ENCODE peak calls at places on chromosome 12, in six cellular contexts. Q is mesothelial cell of epicardium; E is GOT3; J is bronchial epithelial cell; W is Karpas-422; A is activated CD8-positive, alpha-beta memory T cell treated with anti-CD3 and anti-CD28 coated beads for 4 hours. H is an unnamed sample.

GRCh38 chr12:132869551-132869950 is 17.9 kb downstream of the CHFR start:
- DNase-seq in Q (no peak), E (no peak), J (no peak), W (no peak), A (no peak), H (no peak)

GRCh38 chr12:14635776-14636175 is 60.6 kb downstream of the GUCY2C start:
- DNase-seq in Q (no peak), E (no peak), J (peak; percentile 63), W (no peak), A (no peak), H (no peak)

GRCh38 chr12:5102261-5102789 is 58.6 kb downstream of the KCNA5 start:
- DNase-seq in Q (no peak), E (no peak), J (no peak), W (no peak), A (no peak), H (no peak)

GRCh38 chr12:33438025-33438772 is 1.4 kb downstream of the SYT10 start:
- DNase-seq in Q (no peak), E (no peak), J (no peak), W (no peak), A (no peak), H (no peak)

GRCh38 chr12:49304161-49304560 is 9.2 kb downstream of the PRPH start:
- DNase-seq in Q (no peak), E (no peak), J (no peak), W (no peak), A (no peak), H (no peak)

GRCh38 chr12:16189849-16190248 is 87.6 kb downstream of the SLC15A5 start:
- DNase-seq in Q (no peak), E (no peak), J (peak; percentile 39), W (peak; percentile 70), A (no peak), H (no peak)

GRCh38 chr12:8088574-8088973 is 6.5 kb downstream of the NECAP1 start:
- DNase-seq in Q (no peak), E (no peak), J (no peak), W (no peak), A (no peak), H (no peak)

GRCh38 chr12:44078273-44078672 is 242.4 kb downstream of the TMEM117 start:
- DNase-seq in Q (no peak), E (no peak), J (peak; percentile 20), W (no peak), A (no peak), H (no peak)

GRCh38 chr12:87196329-87196728 is 832.9 kb downstream of the C12orf50 start:
- DNase-seq in Q (no peak), E (no peak), J (no peak), W (no peak), A (no peak), H (no peak)

GRCh38 chr12:19967486-19967885 is 400.9 kb upstream of the PDE3A start:
- DNase-seq in Q (no peak), E (no peak), J (peak; percentile 82), W (no peak), A (no peak), H (peak; percentile 47)

GRCh38 chr12:117151195-117152031 is 38.9 kb downstream of the FBXO21 start:
- DNase-seq in Q (peak; percentile 69), E (no peak), J (peak; percentile 29), W (no peak), A (no peak), H (peak; percentile 59)

GRCh38 chr12:75900781-75901254 is 130.8 kb downstream of the PHLDA1 start:
- DNase-seq in Q (no peak), E (no peak), J (no peak), W (no peak), A (no peak), H (no peak)

GRCh38 chr12:122996621-122997342 is 16.3 kb downstream of the ARL6IP4 start:
- DNase-seq in Q (no peak), E (no peak), J (no peak), W (no peak), A (no peak), H (no peak)

GRCh38 chr12:66678640-66679268 is at the start of gene GRIP1:
- DNase-seq in Q (no peak), E (no peak), J (peak; percentile 13), W (no peak), A (no peak), H (no peak)

GRCh38 chr12:43599066-43599465 is 47.1 kb upstream of the ADAMTS20 start:
- DNase-seq in Q (no peak), E (no peak), J (no peak), W (no peak), A (no peak), H (no peak)

GRCh38 chr12:32777159-32777558 is 21.5 kb upstream of the YARS2 start:
- DNase-seq in Q (no peak), E (no peak), J (no peak), W (no peak), A (no peak), H (no peak)

GRCh38 chr12:25694072-25694471 is 141.0 kb upstream of the LMNTD1 start:
- DNase-seq in Q (no peak), E (no peak), J (peak; percentile 6), W (no peak), A (no peak), H (no peak)